ENCODE peak calls at places on chromosomes 7 and 10, in eight cellular contexts. One of them, this sample, is unnamed.

GRCh38 chr10:86335831-86336230 is 30.8 kb downstream of the GRID1 start:
- DNase-seq in PC-9: no peak
- DNase-seq in effector CD4-positive, alpha-beta T cell: no peak
- DNase-seq in colonic mucosa: no peak
- DNase-seq in epithelial cell of esophagus: no peak
- DNase-seq in NCI-H774: no peak
- DNase-seq in activated T-cell treated with anti-CD3 and anti-CD28 coated beads, Interleukin-2, amount 50 U/mL, for 24 hours: no peak
- DNase-seq in AG09309: no peak
- DNase-seq in this sample: no peak

GRCh38 chr10:103047381-103047780 is 129.3 kb downstream of the CNNM2 start:
- DNase-seq in epithelial cell of esophagus: no peak
- DNase-seq in activated T-cell treated with anti-CD3 and anti-CD28 coated beads, Interleukin-2, amount 50 U/mL, for 24 hours: no peak
- DNase-seq in effector CD4-positive, alpha-beta T cell: no peak
- DNase-seq in NCI-H774: no peak
- DNase-seq in colonic mucosa: no peak
- DNase-seq in AG09309: no peak
- DNase-seq in PC-9: no peak
- DNase-seq in this sample: no peak

GRCh38 chr7:47087866-47088265 is 494.0 kb downstream of the TNS3 start:
- DNase-seq in activated T-cell treated with anti-CD3 and anti-CD28 coated beads, Interleukin-2, amount 50 U/mL, for 24 hours: no peak
- DNase-seq in NCI-H774: no peak
- DNase-seq in AG09309: no peak
- DNase-seq in epithelial cell of esophagus: peak
- DNase-seq in effector CD4-positive, alpha-beta T cell: no peak
- DNase-seq in colonic mucosa: no peak
- DNase-seq in PC-9: no peak
- DNase-seq in this sample: no peak

GRCh38 chr10:49518982-49519578 is 19.8 kb downstream of the ERCC6 start:
- DNase-seq in AG09309: no peak
- DNase-seq in activated T-cell treated with anti-CD3 and anti-CD28 coated beads, Interleukin-2, amount 50 U/mL, for 24 hours: no peak
- DNase-seq in colonic mucosa: no peak
- DNase-seq in PC-9: peak
- DNase-seq in effector CD4-positive, alpha-beta T cell: no peak
- DNase-seq in NCI-H774: no peak
- DNase-seq in epithelial cell of esophagus: peak
- DNase-seq in this sample: no peak

GRCh38 chr10:99930731-99931550 is 78.8 kb downstream of the DNMBP start:
- DNase-seq in PC-9: peak
- DNase-seq in NCI-H774: peak
- DNase-seq in epithelial cell of esophagus: peak
- DNase-seq in AG09309: no peak
- DNase-seq in effector CD4-positive, alpha-beta T cell: no peak
- DNase-seq in colonic mucosa: peak
- DNase-seq in activated T-cell treated with anti-CD3 and anti-CD28 coated beads, Interleukin-2, amount 50 U/mL, for 24 hours: no peak
- DNase-seq in this sample: no peak

GRCh38 chr7:29140873-29141468 is 5.4 kb downstream of the CPVL start:
- DNase-seq in AG09309: no peak
- DNase-seq in effector CD4-positive, alpha-beta T cell: no peak
- DNase-seq in epithelial cell of esophagus: peak
- DNase-seq in colonic mucosa: peak
- DNase-seq in activated T-cell treated with anti-CD3 and anti-CD28 coated beads, Interleukin-2, amount 50 U/mL, for 24 hours: no peak
- DNase-seq in PC-9: no peak
- DNase-seq in NCI-H774: no peak
- DNase-seq in this sample: no peak

GRCh38 chr10:71878327-71879034 is 27.4 kb upstream of the PSAP start:
- DNase-seq in effector CD4-positive, alpha-beta T cell: no peak
- DNase-seq in AG09309: no peak
- DNase-seq in colonic mucosa: no peak
- DNase-seq in epithelial cell of esophagus: no peak
- DNase-seq in PC-9: no peak
- DNase-seq in activated T-cell treated with anti-CD3 and anti-CD28 coated beads, Interleukin-2, amount 50 U/mL, for 24 hours: no peak
- DNase-seq in NCI-H774: no peak
- DNase-seq in this sample: no peak

GRCh38 chr7:42203336-42203735 is 33.7 kb downstream of the GLI3 start:
- DNase-seq in epithelial cell of esophagus: no peak
- DNase-seq in colonic mucosa: no peak
- DNase-seq in effector CD4-positive, alpha-beta T cell: no peak
- DNase-seq in activated T-cell treated with anti-CD3 and anti-CD28 coated beads, Interleukin-2, amount 50 U/mL, for 24 hours: no peak
- DNase-seq in PC-9: no peak
- DNase-seq in AG09309: no peak
- DNase-seq in NCI-H774: no peak
- DNase-seq in this sample: no peak

GRCh38 chr7:138902156-138902555 is 79.0 kb downstream of the KIAA1549 start:
- DNase-seq in colonic mucosa: no peak
- DNase-seq in NCI-H774: no peak
- DNase-seq in effector CD4-positive, alpha-beta T cell: no peak
- DNase-seq in activated T-cell treated with anti-CD3 and anti-CD28 coated beads, Interleukin-2, amount 50 U/mL, for 24 hours: no peak
- DNase-seq in AG09309: no peak
- DNase-seq in epithelial cell of esophagus: no peak
- DNase-seq in PC-9: no peak
- DNase-seq in this sample: no peak

GRCh38 chr10:103800789-103801540 is 54.4 kb downstream of the SH3PXD2A start:
- DNase-seq in activated T-cell treated with anti-CD3 and anti-CD28 coated beads, Interleukin-2, amount 50 U/mL, for 24 hours: peak
- DNase-seq in PC-9: peak
- DNase-seq in AG09309: no peak
- DNase-seq in colonic mucosa: no peak
- DNase-seq in NCI-H774: no peak
- DNase-seq in epithelial cell of esophagus: peak
- DNase-seq in effector CD4-positive, alpha-beta T cell: no peak
- DNase-seq in this sample: no peak

GRCh38 chr7:134943785-134944400 is 42.4 kb upstream of the AGBL3 start:
- DNase-seq in effector CD4-positive, alpha-beta T cell: no peak
- DNase-seq in epithelial cell of esophagus: peak
- DNase-seq in AG09309: no peak
- DNase-seq in NCI-H774: peak
- DNase-seq in PC-9: no peak
- DNase-seq in colonic mucosa: no peak
- DNase-seq in activated T-cell treated with anti-CD3 and anti-CD28 coated beads, Interleukin-2, amount 50 U/mL, for 24 hours: no peak
- DNase-seq in this sample: no peak

GRCh38 chr7:30074422-30075030 is 46.3 kb downstream of the PLEKHA8 start:
- DNase-seq in colonic mucosa: no peak
- DNase-seq in epithelial cell of esophagus: peak
- DNase-seq in effector CD4-positive, alpha-beta T cell: no peak
- DNase-seq in activated T-cell treated with anti-CD3 and anti-CD28 coated beads, Interleukin-2, amount 50 U/mL, for 24 hours: no peak
- DNase-seq in PC-9: peak
- DNase-seq in AG09309: no peak
- DNase-seq in NCI-H774: no peak
- DNase-seq in this sample: no peak